ENCODE peak calls at places on chromosomes 7 and 10, in six cellular contexts. M, E, C, B, S and H are unnamed samples. For H3K4me1, the result is how much of the 10 kb centered on the place peaks cover.

GRCh38 chr10:80459047-80459865 is 5.1 kb downstream of the TSPAN14 start:
- DNase-seq in M (no peak), E (no peak), C (peak), B (peak), S (peak), H (peak)

GRCh38 chr7:124566576-124566975 is 199.0 kb downstream of the GPR37 start:
- DNase-seq in M (no peak), E (peak), C (no peak), B (no peak), S (no peak), H (no peak)

GRCh38 chr10:86253171-86254072 is 113.2 kb downstream of the GRID1 start:
- DNase-seq in M (no peak), E (no peak), C (no peak), B (peak), S (no peak), H (no peak)

GRCh38 chr7:112156412-112156811 is 49.8 kb downstream of the DOCK4 start:
- DNase-seq in M (no peak), E (no peak), C (no peak), B (no peak), S (no peak), H (no peak)

GRCh38 chr7:49112222-49112621 is 187.9 kb downstream of the CDC14C start:
- DNase-seq in M (no peak), E (no peak), C (no peak), B (no peak), S (no peak), H (no peak)

GRCh38 chr7:155774947-155775346 is 37.3 kb downstream of the SHH start:
- DNase-seq in M (no peak), E (no peak), C (no peak), B (no peak), S (no peak), H (no peak)

GRCh38 chr10:47283101-47283630 is 16.8 kb upstream of the GDF10 start:
- DNase-seq in M (no peak), E (no peak), C (no peak), B (peak), S (no peak), H (no peak)

GRCh38 chr7:27316311-27316710 is 73.7 kb downstream of the EVX1 start:
- DNase-seq in M (no peak), E (no peak), C (no peak), B (no peak), S (no peak), H (no peak)

GRCh38 chr10:70786799-70787415 is 1.7 kb upstream of the TBATA start:
- DNase-seq in M (no peak), E (no peak), C (no peak), B (no peak), S (no peak), H (no peak)

GRCh38 chr10:60252688-60253087 is 137.0 kb downstream of the ANK3 start:
- DNase-seq in M (no peak), E (no peak), C (no peak), B (no peak), S (no peak), H (no peak)

GRCh38 chr10:132945125-132945893 is 2.9 kb upstream of the CFAP46 start:
- DNase-seq in M (no peak), E (no peak), C (no peak), B (no peak), S (no peak), H (no peak)

GRCh38 chr10:89153971-89154370 is 53.1 kb downstream of the CH25H start:
- DNase-seq in M (no peak), E (no peak), C (no peak), B (no peak), S (no peak), H (no peak)

GRCh38 chr10:47008769-47009168 is 97.5 kb downstream of the PTPN20 start:
- DNase-seq in M (no peak), E (no peak), C (no peak), B (no peak), S (no peak), H (no peak)

GRCh38 chr10:100522107-100522811 is 2.6 kb upstream of the SEC31B start:
- DNase-seq in M (no peak), E (no peak), C (no peak), B (no peak), S (no peak), H (no peak)

GRCh38 chr10:38147686-38148085 is 53.5 kb downstream of the ZNF37A start:
- DNase-seq in M (no peak), E (no peak), C (no peak), B (no peak), S (no peak), H (no peak)

GRCh38 chr10:80390740-80391139 is 17.6 kb upstream of the PRXL2A start:
- DNase-seq in M (no peak), E (no peak), C (no peak), B (no peak), S (no peak), H (no peak)

GRCh38 chr10:29714096-29714874 is 79.5 kb upstream of the SVIL start:
- DNase-seq in M (no peak), E (no peak), C (no peak), B (no peak), S (no peak), H (no peak)

GRCh38 chr7:150415161-150416160 is 35.0 kb upstream of the GIMAP8 start:
- DNase-seq in M (no peak), E (no peak), C (no peak), B (peak), S (no peak), H (no peak)

GRCh38 chr7:150357277-150357676 is 11.3 kb upstream of the REPIN1 start:
- DNase-seq in M (no peak), E (no peak), C (no peak), B (peak), S (no peak), H (no peak)

GRCh38 chr7:47496064-47496665 is 85.7 kb downstream of the TNS3 start:
- DNase-seq in M (no peak), E (no peak), C (no peak), B (no peak), S (no peak), H (no peak)
- H3K27ac ChIP-seq in M (peak), E (no peak), C (peak), B (no peak), S (no peak), H (no peak)

GRCh38 chr7:94296886-94297285 is 97.8 kb upstream of the COL1A2 start:
- DNase-seq in M (no peak), E (no peak), C (no peak), B (no peak), S (no peak), H (no peak)
- H3K4me3 ChIP-seq in M (no peak), E (no peak), C (no peak), B (no peak), S (peak), H (peak)

GRCh38 chr7:40299097-40299496 is 164.3 kb downstream of the SUGCT start:
- DNase-seq in M (no peak), E (no peak), C (no peak), B (no peak), S (no peak), H (no peak)
- H3K4me1 ChIP-seq in M (under half), E (under half), C (under half), B (under half), S (under half), H (under half)

DNA sequence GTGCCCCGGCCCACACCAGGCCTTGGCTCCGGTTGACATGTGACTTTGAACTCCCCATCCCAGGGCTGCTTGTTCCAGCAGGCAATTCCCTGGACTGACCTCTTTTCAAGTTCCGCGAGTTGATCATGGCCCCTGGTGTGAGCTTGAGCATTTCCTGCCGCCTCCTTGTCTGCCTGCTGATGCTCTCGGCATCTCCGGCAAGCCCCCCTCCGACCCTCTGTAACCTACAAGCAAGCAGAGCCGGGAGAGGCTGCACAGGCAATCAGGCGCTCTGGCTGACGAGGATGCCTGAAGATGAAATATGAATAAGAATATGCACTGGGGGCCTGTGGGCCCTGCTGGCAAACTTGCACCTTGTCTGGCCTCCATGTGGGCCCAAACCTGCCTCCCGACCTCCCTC is 304.9 kb upstream of the MKI67 start:
- DNase-seq in M (no peak), E (no peak), C (no peak), B (no peak), S (no peak), H (no peak)
- H3K27ac ChIP-seq in M (no peak), E (no peak), C (no peak), B (no peak), S (no peak), H (no peak)

GRCh38 chr10:26802527-26802926 is 58.2 kb downstream of the ABI1 start:
- DNase-seq in M (no peak), E (no peak), C (no peak), B (no peak), S (no peak), H (no peak)
- H3K4me3 ChIP-seq in M (no peak), E (no peak), C (no peak), B (no peak), S (no peak), H (no peak)

DNA sequence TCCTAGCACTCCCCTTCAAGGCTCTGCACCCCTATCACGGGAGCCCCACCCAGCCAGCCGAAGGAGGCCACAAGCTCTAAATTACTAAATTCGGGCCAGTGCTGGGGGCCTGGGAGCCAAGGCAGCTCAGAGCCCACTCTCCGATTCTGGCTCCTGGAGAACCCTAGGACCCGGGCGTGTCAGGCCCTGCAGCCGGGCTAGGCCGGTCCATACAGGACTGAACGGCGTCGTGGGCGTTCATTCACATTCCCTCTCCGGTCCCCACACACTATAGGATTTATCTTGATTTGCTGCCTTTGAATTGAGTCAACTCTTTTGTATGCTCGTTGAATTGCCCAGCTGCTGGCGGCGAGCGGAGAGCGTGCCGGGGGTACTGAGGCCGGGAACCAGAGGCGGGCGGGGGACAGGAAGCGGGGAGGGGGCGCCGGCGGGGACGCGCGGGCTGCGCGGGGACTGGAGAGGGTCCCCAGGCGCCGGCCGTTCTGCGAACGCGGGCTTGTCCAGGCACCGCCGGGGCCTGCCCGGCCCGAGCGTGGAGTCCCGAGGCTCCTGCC is 1.1 kb upstream of the ELFN1 start:
- DNase-seq in M (no peak), E (peak), C (no peak), B (no peak), S (peak), H (no peak)
- H3K4me1 ChIP-seq in M (under half), E (under half), C (under half), B (under half), S (half or more), H (under half)

GRCh38 chr10:43408331-43408709 is 666 bp downstream of the HNRNPF start:
- DNase-seq in M (no peak), E (no peak), C (no peak), B (no peak), S (peak), H (no peak)

GRCh38 chr10:43409385-43410109 is 561 bp upstream of the HNRNPF start:
- DNase-seq in M (no peak), E (no peak), C (peak), B (peak), S (no peak), H (no peak)

GRCh38 chr10:43408710-43409384 is at the start of gene HNRNPF:
- DNase-seq in M (peak), E (peak), C (peak), B (peak), S (peak), H (peak)

GRCh38 chr10:43410345-43410744 is 1.4 kb upstream of the HNRNPF start:
- DNase-seq in M (no peak), E (no peak), C (no peak), B (no peak), S (no peak), H (no peak)

GRCh38 chr10:43411536-43411935 is 2.5 kb upstream of the HNRNPF start:
- DNase-seq in M (no peak), E (no peak), C (no peak), B (no peak), S (no peak), H (no peak)
- H3K27ac ChIP-seq in M (no peak), E (no peak), C (no peak), B (no peak), S (no peak), H (no peak)

GRCh38 chr7:116579322-116579721 is 54.5 kb downstream of the CAV1 start:
- DNase-seq in M (no peak), E (no peak), C (no peak), B (no peak), S (no peak), H (no peak)
- H3K4me3 ChIP-seq in M (no peak), E (no peak), C (no peak), B (no peak), S (no peak), H (no peak)

DNA sequence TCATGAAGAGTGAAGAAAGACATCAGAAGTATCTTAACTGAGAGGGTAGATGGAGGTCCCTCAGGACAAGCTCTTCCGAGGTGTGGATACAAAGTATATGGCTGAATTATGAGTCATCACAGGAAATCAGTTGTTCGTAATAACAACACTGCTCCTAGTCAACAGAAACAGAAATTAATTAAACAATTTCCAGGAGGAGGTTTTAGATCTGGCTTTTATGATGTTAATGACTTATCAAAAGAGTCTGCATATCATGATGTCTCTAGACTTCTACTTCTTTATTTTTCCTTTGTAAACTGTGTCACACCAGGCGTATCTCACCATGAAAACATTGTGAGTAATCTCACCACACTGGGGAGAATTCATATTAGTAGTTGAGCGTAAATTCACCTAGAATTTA is 31.2 kb downstream of the OSBPL3 start:
- DNase-seq in M (no peak), E (no peak), C (no peak), B (no peak), S (no peak), H (no peak)
- H3K4me1 ChIP-seq in M (under half), E (under half), C (under half), B (under half), S (under half), H (under half)